ENCODE peak calls at places on chromosome X, in eight cellular contexts. H is uterus, M is choroid plexus epithelial cell, P is fibroblast of gingiva, E is fibroblast of the aortic adventitia, B is psoas muscle, F is pancreas, T is bronchial epithelial cell. Z is an unnamed sample.

GRCh38 chrX:71978164-71978563 is 67.5 kb downstream of the NHSL2 start:
- DNase-seq in F (no peak), T (no peak), M (no peak), B (no peak), E (no peak), P (no peak), H (no peak), Z (no peak)

GRCh38 chrX:51641421-51642021 is 22.8 kb upstream of the CENPVL3 start:
- DNase-seq in F (no peak), H (no peak), P (peak; percentile 19), E (peak; percentile 72), M (peak; percentile 76), B (no peak), T (peak; percentile 34), Z (no peak)

GRCh38 chrX:129696463-129697155 is 41.9 kb upstream of the APLN start:
- DNase-seq in B (no peak), E (no peak), P (no peak), H (no peak), T (no peak), M (no peak), F (no peak), Z (no peak)

GRCh38 chrX:152937236-152937635 is 39.4 kb downstream of the ZNF185 start:
- DNase-seq in B (no peak), E (no peak), F (no peak), T (no peak), P (no peak), H (no peak), M (no peak), Z (no peak)

GRCh38 chrX:107676559-107677378 is 48.5 kb downstream of the PRPS1 start:
- DNase-seq in H (peak; percentile 84), T (peak; percentile 82), P (peak; percentile 97), M (peak; percentile 97), B (peak; percentile 93), E (peak; percentile 88), F (peak; percentile 63), Z (peak; percentile 65)

GRCh38 chrX:119654112-119654531 is 38.8 kb downstream of the SEPTIN6 start:
- DNase-seq in E (peak; percentile 32), F (peak; percentile 3), T (peak; percentile 34), H (peak; percentile 78), M (peak; percentile 89), P (peak; percentile 1), B (peak; percentile 65), Z (peak; percentile 19)

GRCh38 chrX:45664727-45665290 is 464.1 kb upstream of the DIPK2B start:
- DNase-seq in E (no peak), M (no peak), B (no peak), T (no peak), P (no peak), H (no peak), F (no peak), Z (no peak)

GRCh38 chrX:115138040-115138439 is 51.2 kb upstream of the RBMXL3 start:
- DNase-seq in H (no peak), P (no peak), M (no peak), F (no peak), T (no peak), E (no peak), B (no peak), Z (no peak)

GRCh38 chrX:140943513-140943912 is 58.9 kb upstream of the SPANXB1 start:
- DNase-seq in E (no peak), B (no peak), H (no peak), M (no peak), P (no peak), F (no peak), T (no peak), Z (no peak)

GRCh38 chrX:70455366-70456202 is 10.9 kb downstream of the DLG3 start:
- DNase-seq in T (peak; percentile 41), M (no peak), F (peak; percentile 28), B (no peak), E (no peak), H (no peak), P (no peak), Z (peak; percentile 7)

GRCh38 chrX:55159556-55159955 is 60.6 kb upstream of the PAGE5 start:
- DNase-seq in B (no peak), T (no peak), M (no peak), P (no peak), H (no peak), E (no peak), F (no peak), Z (no peak)

GRCh38 chrX:13101439-13102139 is 57.2 kb upstream of the FAM9C start:
- DNase-seq in P (peak; percentile 74), T (peak; percentile 94), F (peak; percentile 61), H (peak; percentile 64), B (peak; percentile 71), M (peak; percentile 97), E (peak; percentile 89), Z (no peak)

GRCh38 chrX:53340852-53341645 is 59.7 kb upstream of the IQSEC2 start:
- DNase-seq in M (no peak), P (no peak), H (no peak), B (no peak), E (no peak), F (no peak), T (no peak), Z (no peak)

GRCh38 chrX:72308566-72309296 is 3.0 kb upstream of the CITED1 start:
- DNase-seq in E (peak; percentile 60), M (peak; percentile 73), F (peak; percentile 61), P (peak; percentile 46), H (peak; percentile 73), T (peak; percentile 40), B (peak; percentile 70), Z (no peak)

GRCh38 chrX:43121637-43122036 is 343.7 kb upstream of the PPP1R2C start:
- DNase-seq in E (no peak), H (no peak), T (peak; percentile 11), P (no peak), B (no peak), M (peak; percentile 1), F (no peak), Z (no peak)

GRCh38 chrX:11143931-11144678 is 33.0 kb downstream of the HCCS start:
- DNase-seq in P (peak; percentile 63), T (peak; percentile 62), E (peak; percentile 87), M (peak; percentile 87), F (peak; percentile 33), H (peak; percentile 29), B (peak; percentile 51), Z (peak; percentile 30)

GRCh38 chrX:53678667-53679066 is 7.9 kb downstream of the HUWE1 start:
- DNase-seq in F (no peak), T (peak; percentile 11), P (no peak), H (no peak), E (no peak), B (no peak), M (peak; percentile 28), Z (no peak)

GRCh38 chrX:46407753-46408130 is 137.5 kb downstream of the ZNF674 start:
- DNase-seq in B (no peak), P (no peak), T (no peak), M (peak; percentile 18), E (peak; percentile 21), F (no peak), H (no peak), Z (no peak)

GRCh38 chrX:8663325-8663724 is 68.6 kb downstream of the ANOS1 start:
- DNase-seq in M (no peak), P (no peak), F (no peak), T (peak; percentile 18), B (no peak), E (peak; percentile 0), H (no peak), Z (no peak)

GRCh38 chrX:69067841-69068240 is 97.4 kb downstream of the PJA1 start:
- DNase-seq in B (no peak), M (no peak), P (no peak), H (peak; percentile 2), E (no peak), T (no peak), F (no peak), Z (no peak)

GRCh38 chrX:45712067-45712466 is 511.4 kb upstream of the DIPK2B start:
- DNase-seq in M (peak; percentile 29), B (no peak), F (no peak), P (peak; percentile 59), H (no peak), T (peak; percentile 33), E (peak; percentile 71), Z (no peak)

GRCh38 chrX:18174209-18174608 is 46.5 kb downstream of the BEND2 start:
- DNase-seq in F (no peak), E (no peak), B (no peak), H (no peak), T (no peak), M (no peak), P (no peak), Z (no peak)

GRCh38 chrX:150517303-150517896 is 51.0 kb upstream of the MTM1 start:
- DNase-seq in M (peak; percentile 69), P (peak; percentile 77), T (peak; percentile 46), B (no peak), E (peak; percentile 51), F (no peak), H (no peak), Z (no peak)

GRCh38 chrX:107714196-107714811 is 61.3 kb downstream of the TSC22D3 start:
- DNase-seq in T (no peak), P (peak; percentile 37), H (no peak), F (no peak), M (peak; percentile 57), B (peak; percentile 75), E (no peak), Z (peak; percentile 12)

GRCh38 chrX:155056877-155057792 is 13.8 kb downstream of the CMC4 start:
- DNase-seq in P (peak; percentile 67), E (peak; percentile 76), M (peak; percentile 78), H (peak; percentile 70), B (peak; percentile 77), T (peak; percentile 60), F (peak; percentile 55), Z (peak; percentile 37)

GRCh38 chrX:37871626-37872302 is 24.4 kb upstream of the DYNLT3 start:
- DNase-seq in H (no peak), P (peak; percentile 81), E (peak; percentile 83), T (peak; percentile 89), B (peak; percentile 45), F (no peak), M (peak; percentile 90), Z (no peak)

GRCh38 chrX:154458954-154459829 is 1.1 kb downstream of the PLXNA3 start:
- DNase-seq in E (no peak), H (no peak), M (no peak), B (no peak), T (no peak), F (peak; percentile 21), P (peak; percentile 47), Z (no peak)

GRCh38 chrX:103839404-103839803 is 7.3 kb upstream of the RAB9B start:
- DNase-seq in M (no peak), P (no peak), B (no peak), H (no peak), F (no peak), T (no peak), E (no peak), Z (peak; percentile 5)

GRCh38 chrX:72169008-72169728 is 12.4 kb upstream of the PIN4 start:
- DNase-seq in F (no peak), M (peak; percentile 22), P (peak; percentile 61), B (no peak), H (no peak), E (peak; percentile 8), T (peak; percentile 9), Z (peak; percentile 6)

GRCh38 chrX:36650622-36651021 is 357.5 kb upstream of the FAM47C start:
- DNase-seq in M (no peak), H (no peak), B (no peak), F (no peak), E (no peak), T (no peak), P (no peak), Z (no peak)

GRCh38 chrX:108123591-108124366 is 32.2 kb downstream of the ATG4A start:
- DNase-seq in P (no peak), T (peak; percentile 7), H (no peak), M (no peak), E (no peak), B (peak; percentile 57), F (no peak), Z (no peak)

GRCh38 chrX:53316860-53317237 is 35.5 kb upstream of the IQSEC2 start:
- DNase-seq in H (no peak), B (no peak), E (no peak), P (no peak), T (no peak), M (peak; percentile 13), F (no peak), Z (no peak)

GRCh38 chrX:71671043-71671829 is 3.9 kb downstream of the LOC101059915 start:
- DNase-seq in M (no peak), F (no peak), E (no peak), B (no peak), T (peak; percentile 47), H (no peak), P (no peak), Z (peak; percentile 61)

GRCh38 chrX:70960728-70961127 is 29.8 kb upstream of the SLC7A3 start:
- DNase-seq in H (no peak), P (no peak), M (peak; percentile 18), E (peak; percentile 4), F (no peak), B (no peak), T (peak; percentile 15), Z (no peak)